ENCODE peak calls at places on chromosome X, in seven cellular contexts. X, B, W, J, O, R and N are unnamed samples.

GRCh38 chrX:39816871-39817731 is 280.7 kb downstream of the BCOR start:
- DNase-seq in X (no peak), B (no peak), W (peak), J (no peak), O (peak), R (no peak), N (no peak)

GRCh38 chrX:152843852-152844251 is 13.0 kb downstream of the NSDHL start:
- DNase-seq in X (no peak), B (no peak), W (no peak), J (no peak), O (no peak), R (no peak), N (no peak)

GRCh38 chrX:45774961-45775360 is 574.3 kb upstream of the DIPK2B start:
- DNase-seq in X (peak), B (no peak), W (peak), J (peak), O (peak), R (no peak), N (peak)

GRCh38 chrX:30593435-30594200 is 16.1 kb upstream of the TASL start:
- DNase-seq in X (no peak), B (no peak), W (no peak), J (no peak), O (no peak), R (peak), N (no peak)

GRCh38 chrX:134543201-134543797 is 83.3 kb downstream of the HPRT1 start:
- DNase-seq in X (no peak), B (no peak), W (no peak), J (peak), O (no peak), R (peak), N (no peak)

GRCh38 chrX:27987862-27988646 is 6.8 kb upstream of the DCAF8L1 start:
- DNase-seq in X (no peak), B (no peak), W (no peak), J (no peak), O (no peak), R (peak), N (no peak)

GRCh38 chrX:133415276-133416105 is at the start of gene GPC4:
- DNase-seq in X (peak), B (no peak), W (no peak), J (no peak), O (no peak), R (peak), N (peak)

GRCh38 chrX:25433307-25433706 is 417.5 kb upstream of the ARX start:
- DNase-seq in X (no peak), B (no peak), W (no peak), J (no peak), O (no peak), R (no peak), N (no peak)

GRCh38 chrX:20266810-20267598 is at the start of gene RPS6KA3:
- DNase-seq in X (peak), B (peak), W (peak), J (peak), O (peak), R (peak), N (peak)

GRCh38 chrX:117840645-117841044 is 276.0 kb downstream of the KLHL13 start:
- DNase-seq in X (no peak), B (no peak), W (no peak), J (no peak), O (no peak), R (no peak), N (no peak)

GRCh38 chrX:47687249-47687648 is 28.3 kb upstream of the UXT start:
- DNase-seq in X (no peak), B (no peak), W (no peak), J (no peak), O (no peak), R (no peak), N (no peak)

GRCh38 chrX:110241816-110242215 is 76.1 kb downstream of the AMMECR1 start:
- DNase-seq in X (peak), B (no peak), W (peak), J (no peak), O (no peak), R (no peak), N (no peak)

GRCh38 chrX:13085533-13085932 is 41.1 kb upstream of the FAM9C start:
- DNase-seq in X (no peak), B (no peak), W (no peak), J (no peak), O (no peak), R (no peak), N (no peak)

GRCh38 chrX:98795636-98796035 is 1614.4 kb downstream of the PCDH19 start:
- DNase-seq in X (no peak), B (no peak), W (no peak), J (no peak), O (no peak), R (no peak), N (peak)

GRCh38 chrX:139194571-139195280 is 335.8 kb upstream of the F9 start:
- DNase-seq in X (peak), B (no peak), W (no peak), J (no peak), O (no peak), R (peak), N (no peak)

GRCh38 chrX:116241001-116241400 is 70.5 kb downstream of the AGTR2 start:
- DNase-seq in X (no peak), B (no peak), W (no peak), J (no peak), O (no peak), R (no peak), N (no peak)